ENCODE peak calls at places on chromosome 2, in four cellular contexts. V, C, B and L are unnamed samples.

GRCh38 chr2:63827749-63828148 is 13.9 kb upstream of the UGP2 start:
- DNase-seq in V (no peak), C (peak; percentile 94), B (no peak), L (no peak)

GRCh38 chr2:101770672-101771071 is 73.2 kb downstream of the MAP4K4 start:
- DNase-seq in V (peak; percentile 56), C (peak; percentile 75), B (no peak), L (peak; percentile 36)

GRCh38 chr2:62277688-62278087 is 81.8 kb downstream of the B3GNT2 start:
- DNase-seq in V (no peak), C (no peak), B (no peak), L (no peak)

GRCh38 chr2:196925445-196925767 is 1.1 kb downstream of the PGAP1 start:
- DNase-seq in V (no peak), C (peak; percentile 30), B (no peak), L (no peak)

GRCh38 chr2:119126650-119127049 is 31.9 kb downstream of the C1QL2 start:
- DNase-seq in V (no peak), C (peak; percentile 17), B (no peak), L (peak; percentile 43)

GRCh38 chr2:113212245-113213060 is 38.7 kb downstream of the PSD4 start:
- DNase-seq in V (peak; percentile 8), C (peak; percentile 54), B (no peak), L (no peak)

GRCh38 chr2:127526142-127526939 is at the start of gene IWS1:
- DNase-seq in V (peak; percentile 89), C (peak; percentile 95), B (peak; percentile 80), L (peak; percentile 89)

GRCh38 chr2:77054938-77055337 is 467.2 kb downstream of the LRRTM4 start:
- DNase-seq in V (no peak), C (no peak), B (no peak), L (no peak)

GRCh38 chr2:66189598-66189997 is 245.3 kb upstream of the MEIS1 start:
- DNase-seq in V (no peak), C (no peak), B (no peak), L (no peak)

GRCh38 chr2:197369228-197369945 is 58.8 kb upstream of the ANKRD44 start:
- DNase-seq in V (no peak), C (peak; percentile 18), B (no peak), L (no peak)

GRCh38 chr2:165627463-165627862 is 158.0 kb downstream of the CSRNP3 start:
- DNase-seq in V (no peak), C (peak; percentile 67), B (no peak), L (no peak)

GRCh38 chr2:109102588-109103233 is 26.3 kb upstream of the SH3RF3 start:
- DNase-seq in V (no peak), C (no peak), B (no peak), L (no peak)

GRCh38 chr2:40405440-40405839 is 46.5 kb downstream of the SLC8A1 start:
- DNase-seq in V (no peak), C (peak; percentile 76), B (no peak), L (no peak)

GRCh38 chr2:28621172-28622100 is 125.6 kb downstream of the PLB1 start:
- DNase-seq in V (peak; percentile 15), C (peak; percentile 97), B (no peak), L (peak; percentile 39)

GRCh38 chr2:176067587-176068002 is 16.2 kb downstream of the EVX2 start:
- DNase-seq in V (no peak), C (no peak), B (no peak), L (no peak)

GRCh38 chr2:29066271-29066860 is 8.0 kb downstream of the PCARE start:
- DNase-seq in V (no peak), C (no peak), B (no peak), L (no peak)

GRCh38 chr2:218022131-218022850 is 19.5 kb upstream of the TNS1 start:
- DNase-seq in V (no peak), C (no peak), B (no peak), L (no peak)

GRCh38 chr2:120520929-120521912 is 175.3 kb downstream of the INHBB start:
- DNase-seq in V (peak; percentile 33), C (peak; percentile 49), B (no peak), L (peak; percentile 61)

GRCh38 chr2:10722252-10722825 is 909 bp downstream of the ATP6V1C2 start:
- DNase-seq in V (peak; percentile 40), C (no peak), B (no peak), L (no peak)

GRCh38 chr2:234241656-234242445 is 191.3 kb downstream of the SPP2 start:
- DNase-seq in V (no peak), C (peak; percentile 98), B (no peak), L (no peak)